ENCODE peak calls at places on chromosomes 7 and 10, in nine cellular contexts. R, Y, N, B, O, I, S, P and T are unnamed samples.

GRCh38 chr10:17643339-17643754 is 604 bp upstream of the STAM start:
- DNase-seq in P (peak; percentile 68), N (peak; percentile 79), I (peak; percentile 83), Y (peak; percentile 38), S (peak; percentile 6), B (no peak), O (peak; percentile 81), R (peak; percentile 74), T (peak; percentile 66)

GRCh38 chr7:98250789-98251188 is 1.2 kb downstream of the TECPR1 start:
- DNase-seq in P (no peak), I (no peak), S (peak; percentile 25), O (no peak), B (no peak), N (no peak), R (no peak), Y (no peak), T (peak; percentile 66)

GRCh38 chr7:147824671-147825070 is 765.9 kb upstream of the C7orf33 start:
- DNase-seq in S (no peak), I (no peak), B (no peak), P (no peak), N (no peak), R (no peak), Y (no peak), O (no peak), T (no peak)

GRCh38 chr7:107505997-107506682 is 36.3 kb downstream of the GPR22 start:
- DNase-seq in B (peak; percentile 24), R (no peak), S (no peak), O (no peak), I (peak; percentile 5), P (no peak), Y (no peak), N (peak; percentile 85), T (no peak)

GRCh38 chr7:55135462-55135861 is 116.6 kb downstream of the EGFR start:
- DNase-seq in R (no peak), I (no peak), B (no peak), N (no peak), Y (no peak), O (no peak), S (no peak), P (no peak), T (no peak)

GRCh38 chr10:12787297-12787696 is 214.2 kb downstream of the CCDC3 start:
- DNase-seq in O (no peak), I (no peak), S (no peak), Y (no peak), N (no peak), P (no peak), B (peak; percentile 26), R (no peak), T (no peak)

GRCh38 chr10:70475661-70476060 is 2.9 kb upstream of the PALD1 start:
- DNase-seq in P (no peak), I (no peak), R (no peak), S (no peak), O (no peak), B (no peak), N (no peak), Y (no peak), T (no peak)

GRCh38 chr10:49139866-49140195 is 6.0 kb upstream of the FAM170B start:
- DNase-seq in B (peak; percentile 94), N (no peak), P (no peak), R (no peak), I (peak; percentile 53), O (no peak), Y (no peak), S (no peak), T (no peak)

GRCh38 chr7:23544913-23545354 is 13.2 kb upstream of the TRA2A start:
- DNase-seq in Y (no peak), N (no peak), O (peak; percentile 50), S (no peak), B (peak; percentile 35), I (peak; percentile 35), R (no peak), P (no peak), T (no peak)

GRCh38 chr7:125059861-125060456 is 130.3 kb upstream of the POT1 start:
- DNase-seq in P (no peak), I (peak; percentile 33), B (peak; percentile 56), Y (no peak), O (no peak), R (no peak), S (no peak), N (peak; percentile 18), T (no peak)

GRCh38 chr10:28385748-28386507 is 83.1 kb upstream of the MPP7 start:
- DNase-seq in N (no peak), R (no peak), P (no peak), S (no peak), Y (no peak), B (no peak), O (no peak), I (no peak), T (no peak)

GRCh38 chr10:29956335-29956924 is 103.0 kb downstream of the JCAD start:
- DNase-seq in N (no peak), B (no peak), R (no peak), S (no peak), Y (no peak), O (no peak), I (peak; percentile 85), P (no peak), T (no peak)

GRCh38 chr10:120555436-120556163 is 98.6 kb downstream of the PLPP4 start:
- DNase-seq in S (no peak), Y (no peak), R (no peak), P (no peak), N (no peak), I (no peak), O (no peak), B (no peak), T (no peak)

GRCh38 chr10:43274011-43274410 is 7.1 kb upstream of the RASGEF1A start:
- DNase-seq in P (peak; percentile 31), R (no peak), O (no peak), Y (no peak), S (no peak), I (no peak), B (no peak), N (no peak), T (no peak)

GRCh38 chr10:71555760-71556159 is 159.0 kb downstream of the CDH23 start:
- DNase-seq in S (no peak), O (no peak), B (no peak), N (no peak), Y (no peak), I (no peak), R (no peak), P (no peak), T (no peak)

GRCh38 chr7:5452937-5453540 is 29.4 kb upstream of the TNRC18 start:
- DNase-seq in R (peak; percentile 51), I (peak; percentile 94), N (no peak), P (no peak), B (peak; percentile 41), S (no peak), O (peak; percentile 87), Y (peak; percentile 61), T (peak; percentile 87)

GRCh38 chr7:44201813-44202212 is 1.0 kb downstream of the YKT6 start:
- DNase-seq in R (no peak), N (no peak), B (no peak), I (no peak), P (no peak), S (no peak), Y (no peak), O (no peak), T (peak; percentile 33)

GRCh38 chr10:70617798-70618568 is 15.4 kb upstream of the PRF1 start:
- DNase-seq in B (peak; percentile 94), Y (no peak), S (no peak), R (peak; percentile 47), P (no peak), O (no peak), I (peak; percentile 39), N (no peak), T (no peak)

GRCh38 chr10:12720217-12720981 is 281.1 kb downstream of the CCDC3 start:
- DNase-seq in R (peak; percentile 81), I (peak; percentile 85), P (peak; percentile 79), N (peak; percentile 62), Y (no peak), S (peak; percentile 16), O (no peak), B (peak; percentile 92), T (no peak)

GRCh38 chr10:79377557-79378382 is 30.5 kb downstream of the PPIF start:
- DNase-seq in R (no peak), P (no peak), S (no peak), Y (no peak), N (no peak), O (no peak), B (no peak), I (no peak), T (no peak)

GRCh38 chr10:115030483-115031200 is 62.5 kb upstream of the ATRNL1 start:
- DNase-seq in I (no peak), P (no peak), O (no peak), R (no peak), S (no peak), B (no peak), N (no peak), Y (no peak), T (no peak)

GRCh38 chr10:90195288-90195840 is 494.0 kb downstream of the KIF20B start:
- DNase-seq in Y (no peak), B (no peak), N (no peak), I (peak; percentile 28), R (no peak), S (no peak), P (no peak), O (no peak), T (no peak)

GRCh38 chr10:3803884-3804741 is 19.1 kb upstream of the KLF6 start:
- DNase-seq in I (peak; percentile 45), Y (no peak), N (no peak), S (peak; percentile 37), P (no peak), O (no peak), B (no peak), R (no peak), T (no peak)

GRCh38 chr10:21317902-21318301 is 207.6 kb downstream of the SKIDA1 start:
- DNase-seq in I (peak; percentile 31), O (no peak), Y (no peak), B (peak; percentile 90), N (no peak), R (no peak), P (no peak), S (no peak), T (no peak)

GRCh38 chr7:44608916-44609648 is 2.7 kb downstream of the OGDH start:
- DNase-seq in Y (no peak), S (no peak), I (peak; percentile 33), O (no peak), N (no peak), P (no peak), R (no peak), B (no peak), T (peak; percentile 41)